ENCODE peak calls at places on chromosomes 12 and 14, in six cellular contexts. One of them, this sample, is unnamed.

GRCh38 chr12:92729773-92730305 is 27.1 kb downstream of the PLEKHG7 start:
- DNase-seq in head of caudate nucleus: no peak
- DNase-seq in NCI-H1417: no peak
- DNase-seq in activated CD4-positive, CD25-positive, alpha-beta regulatory T cell treated with anti-CD3 and anti-CD28 coated beads, Interleukin-2, amount 50 U/mL, for 72 hours: no peak
- DNase-seq in fibroblast of the aortic adventitia: no peak
- DNase-seq in myocyte: peak; percentile 57
- DNase-seq in this sample: peak; percentile 9

GRCh38 chr12:94553875-94554274 is 94.2 kb upstream of the CEP83 start:
- DNase-seq in myocyte: no peak
- DNase-seq in fibroblast of the aortic adventitia: no peak
- DNase-seq in head of caudate nucleus: no peak
- DNase-seq in NCI-H1417: no peak
- DNase-seq in activated CD4-positive, CD25-positive, alpha-beta regulatory T cell treated with anti-CD3 and anti-CD28 coated beads, Interleukin-2, amount 50 U/mL, for 72 hours: no peak
- DNase-seq in this sample: no peak

GRCh38 chr14:68715032-68715924 is 77.6 kb downstream of the ZFP36L1 start:
- DNase-seq in NCI-H1417: no peak
- DNase-seq in activated CD4-positive, CD25-positive, alpha-beta regulatory T cell treated with anti-CD3 and anti-CD28 coated beads, Interleukin-2, amount 50 U/mL, for 72 hours: no peak
- DNase-seq in fibroblast of the aortic adventitia: no peak
- DNase-seq in head of caudate nucleus: no peak
- DNase-seq in myocyte: peak; percentile 98
- DNase-seq in this sample: peak; percentile 13

GRCh38 chr14:75876526-75876925 is 105.3 kb downstream of the TGFB3 start:
- DNase-seq in NCI-H1417: no peak
- DNase-seq in activated CD4-positive, CD25-positive, alpha-beta regulatory T cell treated with anti-CD3 and anti-CD28 coated beads, Interleukin-2, amount 50 U/mL, for 72 hours: no peak
- DNase-seq in myocyte: no peak
- DNase-seq in fibroblast of the aortic adventitia: peak; percentile 71
- DNase-seq in head of caudate nucleus: no peak
- DNase-seq in this sample: no peak

GRCh38 chr12:9798008-9798619 is 29.2 kb upstream of the KLRF1 start:
- DNase-seq in myocyte: peak; percentile 24
- DNase-seq in activated CD4-positive, CD25-positive, alpha-beta regulatory T cell treated with anti-CD3 and anti-CD28 coated beads, Interleukin-2, amount 50 U/mL, for 72 hours: no peak
- DNase-seq in head of caudate nucleus: no peak
- DNase-seq in fibroblast of the aortic adventitia: peak; percentile 47
- DNase-seq in NCI-H1417: peak; percentile 5
- DNase-seq in this sample: peak; percentile 92

GRCh38 chr14:34324363-34324795 is 137.7 kb downstream of the SPTSSA start:
- DNase-seq in fibroblast of the aortic adventitia: peak; percentile 60
- DNase-seq in myocyte: peak; percentile 53
- DNase-seq in NCI-H1417: peak; percentile 47
- DNase-seq in activated CD4-positive, CD25-positive, alpha-beta regulatory T cell treated with anti-CD3 and anti-CD28 coated beads, Interleukin-2, amount 50 U/mL, for 72 hours: no peak
- DNase-seq in head of caudate nucleus: no peak
- DNase-seq in this sample: peak; percentile 58

GRCh38 chr14:74945852-74946658 is 9.3 kb downstream of the PGF start:
- DNase-seq in head of caudate nucleus: peak; percentile 79
- DNase-seq in NCI-H1417: peak; percentile 79
- DNase-seq in myocyte: peak; percentile 84
- DNase-seq in fibroblast of the aortic adventitia: peak; percentile 73
- DNase-seq in activated CD4-positive, CD25-positive, alpha-beta regulatory T cell treated with anti-CD3 and anti-CD28 coated beads, Interleukin-2, amount 50 U/mL, for 72 hours: peak; percentile 79
- DNase-seq in this sample: peak; percentile 76

GRCh38 chr14:70133461-70133860 is 55.3 kb downstream of the SLC8A3 start:
- DNase-seq in myocyte: no peak
- DNase-seq in fibroblast of the aortic adventitia: no peak
- DNase-seq in NCI-H1417: no peak
- DNase-seq in activated CD4-positive, CD25-positive, alpha-beta regulatory T cell treated with anti-CD3 and anti-CD28 coated beads, Interleukin-2, amount 50 U/mL, for 72 hours: no peak
- DNase-seq in head of caudate nucleus: no peak
- DNase-seq in this sample: no peak

GRCh38 chr12:6030081-6030480 is 85.0 kb upstream of the ANO2 start:
- DNase-seq in fibroblast of the aortic adventitia: no peak
- DNase-seq in activated CD4-positive, CD25-positive, alpha-beta regulatory T cell treated with anti-CD3 and anti-CD28 coated beads, Interleukin-2, amount 50 U/mL, for 72 hours: no peak
- DNase-seq in myocyte: no peak
- DNase-seq in head of caudate nucleus: no peak
- DNase-seq in NCI-H1417: no peak
- DNase-seq in this sample: no peak

GRCh38 chr14:75292016-75292646 is 13.5 kb downstream of the FOS start:
- DNase-seq in NCI-H1417: no peak
- DNase-seq in head of caudate nucleus: no peak
- DNase-seq in fibroblast of the aortic adventitia: no peak
- DNase-seq in myocyte: no peak
- DNase-seq in activated CD4-positive, CD25-positive, alpha-beta regulatory T cell treated with anti-CD3 and anti-CD28 coated beads, Interleukin-2, amount 50 U/mL, for 72 hours: no peak
- DNase-seq in this sample: no peak

GRCh38 chr12:107318554-107318803 is 225.1 kb upstream of the CRY1 start:
- DNase-seq in fibroblast of the aortic adventitia: no peak
- DNase-seq in myocyte: no peak
- DNase-seq in NCI-H1417: no peak
- DNase-seq in activated CD4-positive, CD25-positive, alpha-beta regulatory T cell treated with anti-CD3 and anti-CD28 coated beads, Interleukin-2, amount 50 U/mL, for 72 hours: peak; percentile 48
- DNase-seq in head of caudate nucleus: no peak
- DNase-seq in this sample: no peak

GRCh38 chr12:29320295-29321090 is 60.5 kb downstream of the ERGIC2 start:
- DNase-seq in NCI-H1417: no peak
- DNase-seq in activated CD4-positive, CD25-positive, alpha-beta regulatory T cell treated with anti-CD3 and anti-CD28 coated beads, Interleukin-2, amount 50 U/mL, for 72 hours: no peak
- DNase-seq in myocyte: peak; percentile 45
- DNase-seq in fibroblast of the aortic adventitia: peak; percentile 92
- DNase-seq in head of caudate nucleus: no peak
- DNase-seq in this sample: no peak

GRCh38 chr14:83170165-83170564 is 1636.5 kb upstream of the SEL1L start:
- DNase-seq in activated CD4-positive, CD25-positive, alpha-beta regulatory T cell treated with anti-CD3 and anti-CD28 coated beads, Interleukin-2, amount 50 U/mL, for 72 hours: no peak
- DNase-seq in NCI-H1417: no peak
- DNase-seq in head of caudate nucleus: no peak
- DNase-seq in myocyte: no peak
- DNase-seq in fibroblast of the aortic adventitia: no peak
- DNase-seq in this sample: no peak

GRCh38 chr12:120856980-120857379 is 47.2 kb downstream of the SPPL3 start:
- DNase-seq in activated CD4-positive, CD25-positive, alpha-beta regulatory T cell treated with anti-CD3 and anti-CD28 coated beads, Interleukin-2, amount 50 U/mL, for 72 hours: no peak
- DNase-seq in fibroblast of the aortic adventitia: no peak
- DNase-seq in NCI-H1417: no peak
- DNase-seq in head of caudate nucleus: no peak
- DNase-seq in myocyte: peak; percentile 22
- DNase-seq in this sample: peak; percentile 77

GRCh38 chr12:1930816-1931597 is 12.6 kb upstream of the CACNA2D4 start:
- DNase-seq in myocyte: peak; percentile 54
- DNase-seq in activated CD4-positive, CD25-positive, alpha-beta regulatory T cell treated with anti-CD3 and anti-CD28 coated beads, Interleukin-2, amount 50 U/mL, for 72 hours: no peak
- DNase-seq in fibroblast of the aortic adventitia: no peak
- DNase-seq in NCI-H1417: no peak
- DNase-seq in head of caudate nucleus: no peak
- DNase-seq in this sample: no peak

GRCh38 chr12:81543621-81544139 is 215.5 kb downstream of the PPFIA2 start:
- DNase-seq in myocyte: no peak
- DNase-seq in activated CD4-positive, CD25-positive, alpha-beta regulatory T cell treated with anti-CD3 and anti-CD28 coated beads, Interleukin-2, amount 50 U/mL, for 72 hours: no peak
- DNase-seq in NCI-H1417: no peak
- DNase-seq in fibroblast of the aortic adventitia: no peak
- DNase-seq in head of caudate nucleus: no peak
- DNase-seq in this sample: no peak